ENCODE peak calls at places on chromosome 10, in six cellular contexts. Q, C, I, G, O and Y are unnamed samples.

GRCh38 chr10:131790021-131790420 is 110.8 kb upstream of the PPP2R2D start:
- DNase-seq in Q (no peak), C (no peak), O (no peak), G (no peak), I (no peak), Y (no peak)

GRCh38 chr10:116848032-116848911 is 1.0 kb upstream of the ENO4 start:
- DNase-seq in G (no peak), I (peak), O (peak), C (no peak), Q (peak), Y (no peak)

GRCh38 chr10:18099420-18099819 is 40.8 kb upstream of the CACNB2 start:
- DNase-seq in C (no peak), I (no peak), O (no peak), G (no peak), Q (peak), Y (peak)

GRCh38 chr10:84838851-84839250 is 510.5 kb downstream of the CCSER2 start:
- DNase-seq in Q (no peak), I (no peak), G (no peak), C (no peak), O (no peak), Y (no peak)

GRCh38 chr10:111273635-111274034 is 196.8 kb downstream of the ADRA2A start:
- DNase-seq in Q (no peak), G (no peak), I (no peak), O (no peak), C (no peak), Y (no peak)

GRCh38 chr10:34513636-34514035 is 301.5 kb downstream of the PARD3 start:
- DNase-seq in C (no peak), I (no peak), G (no peak), Q (no peak), O (no peak), Y (no peak)

GRCh38 chr10:660413-660979 is 29.0 kb downstream of the DIP2C start:
- DNase-seq in Q (no peak), C (no peak), G (no peak), O (no peak), I (no peak), Y (no peak)

GRCh38 chr10:114413398-114413797 is 9.1 kb upstream of the AFAP1L2 start:
- DNase-seq in I (peak), C (peak), G (no peak), Q (peak), O (peak), Y (no peak)

GRCh38 chr10:9149134-9149533 is 1094.6 kb downstream of the GATA3 start:
- DNase-seq in I (peak), C (no peak), O (no peak), G (no peak), Q (no peak), Y (no peak)

GRCh38 chr10:126479280-126479679 is 91.0 kb upstream of the ADAM12 start:
- DNase-seq in O (no peak), G (no peak), I (no peak), C (no peak), Q (no peak), Y (no peak)

GRCh38 chr10:87931836-87932230 is 68.4 kb downstream of the PTEN start:
- DNase-seq in C (no peak), G (no peak), Q (peak), O (no peak), I (peak), Y (no peak)

GRCh38 chr10:21514808-21515580 is 10.5 kb downstream of the SKIDA1 start:
- DNase-seq in I (no peak), Q (peak), G (no peak), O (no peak), C (no peak), Y (peak)

GRCh38 chr10:117075064-117075463 is 63.0 kb downstream of the VAX1 start:
- DNase-seq in C (no peak), O (no peak), G (no peak), Q (peak), I (peak), Y (peak)

GRCh38 chr10:64996886-64997285 is 1475.7 kb downstream of the REEP3 start:
- DNase-seq in I (no peak), O (no peak), C (no peak), G (no peak), Q (no peak), Y (no peak)
- H3K4me3 ChIP-seq in I (no peak), O (no peak), C (no peak), G (no peak), Q (no peak), Y (no peak)

DNA sequence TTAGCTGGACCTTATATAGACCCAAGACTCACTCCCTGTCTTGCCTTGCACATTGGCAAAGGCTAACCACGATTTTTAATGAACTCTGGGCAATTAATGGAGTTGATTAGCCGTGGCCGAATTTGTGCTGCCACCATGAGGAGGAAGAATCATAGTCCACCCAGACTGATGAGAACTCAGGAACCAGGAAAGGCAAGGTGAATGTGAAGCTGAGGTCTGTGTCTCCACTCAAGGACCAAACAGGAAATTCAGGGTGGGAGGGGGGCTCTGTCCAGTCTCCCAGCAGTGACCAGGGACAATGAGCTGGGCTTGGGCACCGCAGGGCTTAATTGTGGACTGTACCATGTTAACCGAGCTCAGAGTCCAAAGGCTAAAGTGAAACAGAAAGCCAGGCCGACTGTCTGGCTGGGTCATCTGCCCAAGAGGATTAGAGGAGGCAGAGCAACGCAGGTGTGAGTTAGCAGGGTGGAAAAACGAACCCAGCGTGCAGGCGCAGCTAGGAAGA is 127.0 kb upstream of the JCAD start:
- DNase-seq in Q (peak), O (peak), C (no peak), G (no peak), I (no peak), Y (no peak)
- TF ChIP-seq CTCF in Q (peak), O (no peak), C (peak), G (peak), I (peak), Y (peak)

DNA sequence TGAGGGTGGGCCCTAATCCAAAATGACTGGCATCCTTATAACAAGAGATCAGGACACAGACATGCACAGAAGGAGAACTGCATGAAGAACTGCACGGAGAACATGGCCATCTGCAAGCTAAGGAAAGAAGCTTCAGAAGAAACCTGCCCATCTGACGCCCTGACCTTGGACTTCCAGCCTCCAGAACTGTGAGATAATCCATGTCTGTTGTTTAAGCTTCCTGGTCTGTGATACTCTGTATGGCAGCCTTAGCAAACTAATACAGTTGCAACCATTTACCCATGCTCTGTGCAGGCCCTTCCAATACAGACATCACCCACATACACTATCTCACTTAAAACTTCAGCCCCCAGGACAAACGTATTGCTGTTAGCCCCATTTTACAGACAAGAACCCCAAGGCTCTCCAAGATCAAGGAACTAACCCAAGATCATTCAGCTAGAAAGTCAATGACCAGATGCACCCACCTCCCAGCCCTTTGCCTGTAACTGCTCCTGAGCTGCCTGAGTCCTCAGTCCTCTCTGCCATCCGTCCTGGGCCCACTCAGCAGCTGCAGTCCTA is 39.7 kb downstream of the DLG5 start:
- DNase-seq in O (no peak), G (no peak), Q (no peak), C (no peak), I (no peak), Y (no peak)
- H3K4me3 ChIP-seq in O (no peak), G (no peak), Q (no peak), C (no peak), I (no peak), Y (no peak)

GRCh38 chr10:25683291-25683690 is 250.7 kb upstream of the MYO3A start:
- DNase-seq in Q (no peak), I (peak), G (no peak), O (no peak), C (no peak), Y (peak)

GRCh38 chr10:25678666-25679065 is 255.4 kb upstream of the MYO3A start:
- DNase-seq in O (no peak), Q (peak), I (no peak), C (no peak), G (no peak), Y (peak)

GRCh38 chr10:25678220-25678619 is 255.8 kb upstream of the MYO3A start:
- DNase-seq in I (no peak), O (no peak), G (no peak), Q (no peak), C (no peak), Y (no peak)

GRCh38 chr10:25682203-25682950 is 251.7 kb upstream of the MYO3A start:
- DNase-seq in G (no peak), I (peak), C (peak), O (peak), Q (peak), Y (peak)
- TF ChIP-seq CTCF in G (peak), I (no peak), C (peak), O (no peak), Q (peak), Y (peak)

GRCh38 chr10:6139470-6139869 is 50.6 kb downstream of the RBM17 start:
- DNase-seq in C (no peak), O (no peak), Q (no peak), G (no peak), I (no peak), Y (no peak)

GRCh38 chr10:6140141-6140841 is 51.5 kb downstream of the RBM17 start:
- DNase-seq in Q (no peak), O (no peak), C (no peak), I (no peak), G (no peak), Y (no peak)

GRCh38 chr10:6142644-6143043 is 53.8 kb downstream of the RBM17 start:
- DNase-seq in C (no peak), G (no peak), O (no peak), I (no peak), Q (no peak), Y (no peak)

GRCh38 chr10:6141296-6142151 is 52.7 kb downstream of the RBM17 start:
- DNase-seq in I (peak), Q (peak), C (no peak), O (peak), G (no peak), Y (peak)

GRCh38 chr10:6140965-6141295 is 52.1 kb downstream of the RBM17 start:
- DNase-seq in G (no peak), Q (no peak), O (no peak), I (no peak), C (no peak), Y (no peak)
- H3K4me3 ChIP-seq in G (peak), Q (no peak), O (no peak), I (no peak), C (no peak), Y (peak)

GRCh38 chr10:31749293-31749692 is 179.3 kb downstream of the ARHGAP12 start:
- DNase-seq in C (peak), G (no peak), I (no peak), Q (peak), O (peak), Y (no peak)
- TF ChIP-seq CTCF in C (no peak), G (no peak), I (no peak), Q (no peak), O (no peak), Y (no peak)

GRCh38 chr10:11205026-11205772 is 187.5 kb downstream of the CELF2 start:
- DNase-seq in I (no peak), G (no peak), Q (peak), C (no peak), O (no peak), Y (no peak)

GRCh38 chr10:11208243-11208642 is 190.6 kb downstream of the CELF2 start:
- DNase-seq in I (no peak), G (no peak), Q (no peak), C (no peak), O (no peak), Y (no peak)

GRCh38 chr10:11207276-11207809 is 189.7 kb downstream of the CELF2 start:
- DNase-seq in O (no peak), G (no peak), Q (no peak), C (no peak), I (no peak), Y (no peak)

GRCh38 chr10:11201911-11202310 is 184.2 kb downstream of the CELF2 start:
- DNase-seq in Q (no peak), O (no peak), I (no peak), G (no peak), C (no peak), Y (no peak)

GRCh38 chr10:11204355-11204879 is 186.7 kb downstream of the CELF2 start:
- DNase-seq in O (no peak), Q (no peak), C (no peak), I (no peak), G (no peak), Y (peak)
- H3K4me3 ChIP-seq in O (no peak), Q (no peak), C (no peak), I (no peak), G (no peak), Y (peak)

GRCh38 chr10:8043569-8044306 is 10.8 kb upstream of the GATA3 start:
- DNase-seq in I (no peak), G (no peak), C (no peak), O (no peak), Q (no peak), Y (no peak)
- TF ChIP-seq CTCF in I (no peak), G (no peak), C (no peak), O (no peak), Q (no peak), Y (no peak)

GRCh38 chr10:32985781-32986350 is 27.8 kb upstream of the ITGB1 start:
- DNase-seq in C (no peak), G (no peak), I (peak), O (peak), Q (peak), Y (peak)
- H3K4me3 ChIP-seq in C (no peak), G (peak), I (no peak), O (no peak), Q (no peak), Y (no peak)

GRCh38 chr10:98852686-98853085 is 383.0 kb downstream of the HPSE2 start:
- DNase-seq in G (no peak), C (no peak), Q (no peak), I (no peak), O (no peak), Y (no peak)
- TF ChIP-seq CTCF in G (peak), C (no peak), Q (peak), I (no peak), O (peak), Y (no peak)